ENCODE peak calls at places on chromosomes 16 and 17, in ten cellular contexts. Y is MM.1S, A is HCT116, L is Caco-2, R is A549, C is MCF 10A, Z is esophagus muscularis mucosa, T is colonic mucosa, S is omental fat pad, E is AG09309. G is an unnamed sample.

GRCh38 chr16:70402916-70403659 is 35.8 kb downstream of the ST3GAL2 start:
- DNase-seq in Y (no peak), A (no peak), L (no peak), R (no peak), C (peak; percentile 76), Z (no peak), T (no peak), S (no peak), E (peak; percentile 14), G (no peak)

GRCh38 chr17:79137015-79137770 is 62.6 kb downstream of the ENGASE start:
- DNase-seq in Y (no peak), A (no peak), L (no peak), R (no peak), C (no peak), Z (no peak), T (no peak), S (no peak), E (no peak), G (no peak)

GRCh38 chr17:73474370-73474988 is 162.7 kb upstream of the CDC42EP4 start:
- DNase-seq in Y (no peak), A (peak; percentile 52), L (peak; percentile 18), R (peak; percentile 63), C (peak; percentile 71), Z (no peak), T (peak; percentile 84), S (peak; percentile 28), E (peak; percentile 0), G (no peak)

GRCh38 chr16:27417047-27417671 is 15.2 kb downstream of the IL21R start:
- DNase-seq in Y (no peak), A (no peak), L (no peak), R (no peak), C (no peak), Z (no peak), T (no peak), S (no peak), E (no peak), G (no peak)

GRCh38 chr16:49546735-49547134 is 173.1 kb downstream of the C16orf78 start:
- DNase-seq in Y (no peak), A (no peak), L (no peak), R (no peak), C (no peak), Z (no peak), T (no peak), S (no peak), E (no peak), G (no peak)

GRCh38 chr16:10619271-10619849 is 39.0 kb upstream of the EMP2 start:
- DNase-seq in Y (no peak), A (no peak), L (no peak), R (no peak), C (no peak), Z (no peak), T (peak; percentile 86), S (peak; percentile 38), E (no peak), G (no peak)

GRCh38 chr16:3804426-3805016 is 76.0 kb downstream of the CREBBP start:
- DNase-seq in Y (no peak), A (no peak), L (no peak), R (no peak), C (no peak), Z (no peak), T (no peak), S (no peak), E (no peak), G (no peak)

GRCh38 chr17:900336-900735 is 79.2 kb downstream of the NXN start:
- DNase-seq in Y (no peak), A (no peak), L (no peak), R (no peak), C (no peak), Z (no peak), T (no peak), S (no peak), E (no peak), G (no peak)

GRCh38 chr17:10757067-10757466 is 27.2 kb upstream of the TMEM220 start:
- DNase-seq in Y (no peak), A (no peak), L (peak; percentile 58), R (no peak), C (no peak), Z (no peak), T (no peak), S (no peak), E (no peak), G (no peak)

GRCh38 chr17:42617956-42618431 is 8.5 kb downstream of the TUBG1 start:
- DNase-seq in Y (peak; percentile 88), A (no peak), L (no peak), R (no peak), C (peak; percentile 14), Z (no peak), T (no peak), S (no peak), E (no peak), G (no peak)

GRCh38 chr17:978110-979093 is 1.2 kb downstream of the NXN start:
- DNase-seq in Y (no peak), A (no peak), L (peak; percentile 57), R (no peak), C (peak; percentile 24), Z (no peak), T (no peak), S (no peak), E (no peak), G (peak; percentile 36)

GRCh38 chr17:28335959-28336871 is 654 bp downstream of the TNFAIP1 start:
- DNase-seq in Y (no peak), A (peak; percentile 75), L (peak; percentile 94), R (peak; percentile 77), C (peak; percentile 86), Z (no peak), T (peak; percentile 70), S (no peak), E (peak; percentile 74), G (peak; percentile 37)

GRCh38 chr16:5557448-5557847 is 459.9 kb upstream of the EEF2KMT start:
- DNase-seq in Y (no peak), A (no peak), L (no peak), R (no peak), C (no peak), Z (no peak), T (no peak), S (no peak), E (no peak), G (no peak)

DNA sequence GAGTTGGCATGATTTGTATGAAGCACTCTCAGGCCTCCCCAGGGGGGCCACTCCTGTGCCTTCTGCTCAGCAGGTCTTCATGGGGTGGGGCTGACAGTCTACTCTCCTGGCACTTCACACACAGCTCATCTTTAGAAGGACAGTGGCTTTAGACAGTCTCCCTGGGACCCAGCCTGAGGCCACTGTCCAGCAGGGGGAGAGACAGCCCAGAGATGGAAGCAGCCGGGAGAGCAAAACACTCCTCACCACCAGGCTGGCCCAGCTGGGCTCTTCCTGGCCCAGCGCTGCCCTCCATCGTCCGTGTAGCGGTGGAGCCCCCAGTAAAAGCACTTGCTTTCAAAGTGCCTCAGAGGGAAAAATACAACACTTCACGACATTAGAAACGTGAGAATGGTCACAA is 62.0 kb upstream of the CRHR1 start:
- DNase-seq in Y (no peak), A (peak; percentile 16), L (peak; percentile 64), R (peak; percentile 85), C (peak; percentile 20), Z (no peak), T (no peak), S (no peak), E (no peak), G (no peak)
- TF ChIP-seq CTCF in Y (no peak), A (peak; percentile 71), L (peak; percentile 92), R (peak; percentile 39), C (no peak), Z (no peak), T (no peak), S (no peak), E (peak; percentile 17), G (peak; percentile 50)

GRCh38 chr16:11972128-11972527 is 4.4 kb upstream of the SNX29 start:
- DNase-seq in Y (no peak), A (no peak), L (peak; percentile 34), R (no peak), C (peak; percentile 9), Z (no peak), T (peak; percentile 22), S (no peak), E (no peak), G (no peak)
- TF ChIP-seq CTCF in Y (no peak), A (no peak), L (peak; percentile 44), R (peak; percentile 31), C (no peak), Z (no peak), T (peak; percentile 21), S (no peak), E (peak; percentile 37), G (peak; percentile 14)

GRCh38 chr17:61731330-61731729 is 132.0 kb downstream of the BRIP1 start:
- DNase-seq in Y (no peak), A (no peak), L (no peak), R (no peak), C (no peak), Z (no peak), T (no peak), S (no peak), E (no peak), G (no peak)

GRCh38 chr17:61726977-61727376 is 136.0 kb upstream of the NACA2 start:
- DNase-seq in Y (no peak), A (no peak), L (no peak), R (no peak), C (no peak), Z (no peak), T (no peak), S (no peak), E (no peak), G (no peak)

GRCh38 chr17:61732169-61732568 is 131.2 kb downstream of the BRIP1 start:
- DNase-seq in Y (no peak), A (no peak), L (no peak), R (no peak), C (no peak), Z (no peak), T (no peak), S (no peak), E (no peak), G (no peak)

GRCh38 chr17:61728297-61728836 is 135.0 kb downstream of the BRIP1 start:
- DNase-seq in Y (no peak), A (no peak), L (no peak), R (no peak), C (no peak), Z (no peak), T (no peak), S (no peak), E (no peak), G (no peak)

GRCh38 chr17:61729690-61730268 is 133.5 kb downstream of the BRIP1 start:
- DNase-seq in Y (no peak), A (no peak), L (no peak), R (no peak), C (no peak), Z (no peak), T (no peak), S (no peak), E (no peak), G (no peak)
- TF ChIP-seq CTCF in Y (no peak), A (no peak), L (no peak), R (no peak), C (no peak), Z (no peak), T (no peak), S (no peak), E (no peak), G (no peak)

GRCh38 chr17:4620531-4621101 is 20.9 kb downstream of the ALOX15 start:
- DNase-seq in Y (no peak), A (no peak), L (no peak), R (no peak), C (no peak), Z (no peak), T (no peak), S (no peak), E (no peak), G (no peak)
- TF ChIP-seq CTCF in Y (no peak), A (no peak), L (no peak), R (no peak), C (no peak), Z (no peak), T (no peak), S (no peak), E (no peak), G (no peak)

GRCh38 chr16:67445913-67446907 is 15.3 kb downstream of the HSD11B2 start:
- DNase-seq in Y (no peak), A (no peak), L (peak; percentile 25), R (no peak), C (no peak), Z (no peak), T (peak; percentile 80), S (no peak), E (no peak), G (no peak)
- TF ChIP-seq CTCF in Y (no peak), A (no peak), L (peak; percentile 33), R (no peak), C (no peak), Z (no peak), T (no peak), S (no peak), E (no peak), G (no peak)